ENCODE peak calls at places on chromosomes 2 and 18, in seven cellular contexts. T is mesendoderm, I is neuronal stem cell, Q is IMR-90, M is H9, G is trophoblast cell, K is H1. V is an unnamed sample.
A peak's percentile ranks its signal among the peaks of the same experiment; 100 is the strongest.

GRCh38 chr2:179751184-179751809 is 110.1 kb downstream of the ZNF385B start:
- DNase-seq in T (peak; percentile 14), I (no peak), Q (peak; percentile 47), M (no peak), G (no peak), K (no peak), V (peak; percentile 30)

GRCh38 chr2:41782306-41783158 is 265.3 kb upstream of the PKDCC start:
- DNase-seq in T (peak; percentile 34), I (peak; percentile 37), Q (peak; percentile 30), M (no peak), G (peak; percentile 33), K (no peak), V (peak; percentile 35)

GRCh38 chr2:156083707-156084494 is 248.6 kb downstream of the NR4A2 start:
- DNase-seq in T (peak; percentile 71), I (no peak), Q (no peak), M (no peak), G (no peak), K (no peak), V (peak; percentile 22)

GRCh38 chr18:2971741-2972552 is 41.0 kb downstream of the LPIN2 start:
- DNase-seq in T (no peak), I (no peak), Q (no peak), M (no peak), G (peak; percentile 32), K (no peak), V (peak; percentile 73)

GRCh38 chr2:25041928-25042320 is at the start of gene EFR3B:
- DNase-seq in T (peak; percentile 95), I (peak; percentile 93), Q (peak; percentile 90), M (peak; percentile 96), G (peak; percentile 92), K (peak; percentile 53), V (peak; percentile 94)

GRCh38 chr2:84885111-84885510 is 4.2 kb upstream of the TRABD2A start:
- DNase-seq in T (no peak), I (no peak), Q (no peak), M (peak; percentile 3), G (no peak), K (no peak), V (no peak)

GRCh38 chr2:47616506-47616905 is 166.4 kb upstream of the MSH6 start:
- DNase-seq in T (no peak), I (peak; percentile 67), Q (no peak), M (no peak), G (no peak), K (no peak), V (no peak)

GRCh38 chr2:138177693-138178092 is 213.4 kb downstream of the HNMT start:
- DNase-seq in T (no peak), I (no peak), Q (no peak), M (no peak), G (no peak), K (no peak), V (no peak)

GRCh38 chr18:8849696-8850095 is 144.3 kb downstream of the MTCL1 start:
- DNase-seq in T (no peak), I (no peak), Q (peak; percentile 57), M (no peak), G (no peak), K (no peak), V (no peak)

GRCh38 chr2:62221141-62221540 is 25.2 kb downstream of the B3GNT2 start:
- DNase-seq in T (no peak), I (no peak), Q (peak; percentile 30), M (no peak), G (no peak), K (no peak), V (peak; percentile 63)

GRCh38 chr2:157321514-157321913 is 4.1 kb downstream of the ERMN start:
- DNase-seq in T (no peak), I (no peak), Q (no peak), M (no peak), G (no peak), K (no peak), V (no peak)

GRCh38 chr18:7325126-7325430 is 94.2 kb downstream of the LRRC30 start:
- DNase-seq in T (no peak), I (no peak), Q (no peak), M (no peak), G (no peak), K (no peak), V (no peak)

GRCh38 chr18:48800479-48800876 is 150.3 kb downstream of the SMAD7 start:
- DNase-seq in T (no peak), I (no peak), Q (no peak), M (peak; percentile 5), G (no peak), K (no peak), V (no peak)

GRCh38 chr18:11150271-11150615 is 874 bp upstream of the PIEZO2 start:
- DNase-seq in T (peak; percentile 77), I (no peak), Q (no peak), M (peak; percentile 69), G (no peak), K (no peak), V (no peak)

GRCh38 chr18:13811993-13812392 is 12.0 kb upstream of the MC5R start:
- DNase-seq in T (peak; percentile 58), I (no peak), Q (no peak), M (peak; percentile 49), G (no peak), K (no peak), V (no peak)

GRCh38 chr2:64675860-64676259 is 22.1 kb upstream of the SERTAD2 start:
- DNase-seq in T (peak; percentile 58), I (no peak), Q (peak; percentile 52), M (no peak), G (no peak), K (no peak), V (peak; percentile 27)

GRCh38 chr2:29220506-29221270 is 105.5 kb downstream of the CLIP4 start:
- DNase-seq in T (no peak), I (no peak), Q (no peak), M (no peak), G (no peak), K (no peak), V (no peak)

GRCh38 chr2:82795446-82795845 is 1663.6 kb downstream of the SUCLG1 start:
- DNase-seq in T (no peak), I (no peak), Q (peak; percentile 12), M (no peak), G (no peak), K (no peak), V (peak; percentile 26)

GRCh38 chr2:80238692-80239469 is 65.7 kb downstream of the LRRTM1 start:
- DNase-seq in T (peak; percentile 54), I (peak; percentile 15), Q (peak; percentile 42), M (peak; percentile 43), G (no peak), K (no peak), V (peak; percentile 29)

GRCh38 chr2:199850718-199851498 is at the start of gene FTCDNL1:
- DNase-seq in T (peak; percentile 65), I (peak; percentile 69), Q (peak; percentile 13), M (peak; percentile 74), G (peak; percentile 56), K (no peak), V (peak; percentile 55)

GRCh38 chr2:215797676-215798075 is 215.7 kb downstream of the MREG start:
- DNase-seq in T (no peak), I (no peak), Q (no peak), M (no peak), G (no peak), K (no peak), V (no peak)
- H2AK5ac ChIP-seq in T (no peak overlapping the region), I (no peak overlapping the region), Q (no peak overlapping the region), M (no peak overlapping the region), G (no peak overlapping the region), K (no peak overlapping the region), V (no peak overlapping the region)

GRCh38 chr2:127598711-127599110 is 47.2 kb upstream of the GPR17 start:
- DNase-seq in T (no peak), I (no peak), Q (no peak), M (no peak), G (no peak), K (no peak), V (no peak)

GRCh38 chr2:127597984-127598380 is 48.0 kb upstream of the GPR17 start:
- DNase-seq in T (no peak), I (no peak), Q (peak; percentile 61), M (no peak), G (peak; percentile 61), K (no peak), V (peak; percentile 2)

GRCh38 chr2:127597046-127597983 is 48.6 kb upstream of the GPR17 start:
- DNase-seq in T (no peak), I (no peak), Q (no peak), M (no peak), G (no peak), K (no peak), V (no peak)

GRCh38 chr2:127596311-127597045 is 49.5 kb upstream of the GPR17 start:
- DNase-seq in T (no peak), I (no peak), Q (no peak), M (no peak), G (no peak), K (no peak), V (no peak)

GRCh38 chr2:127599211-127599610 is 46.7 kb upstream of the GPR17 start:
- DNase-seq in T (no peak), I (no peak), Q (peak; percentile 14), M (no peak), G (no peak), K (no peak), V (no peak)
- H3K4me2 ChIP-seq in T (no peak overlapping the region), I (no peak overlapping the region), Q (peak overlapping the region; percentile 35), M (no peak overlapping the region), G (no peak overlapping the region), K (no peak overlapping the region), V (no peak overlapping the region)

GRCh38 chr2:20544093-20544747 is 97.3 kb downstream of the RHOB start:
- DNase-seq in T (no peak), I (no peak), Q (no peak), M (no peak), G (no peak), K (no peak), V (no peak)
- H2AK5ac ChIP-seq in T (no peak overlapping the region), I (no peak overlapping the region), Q (no peak overlapping the region), M (no peak overlapping the region), G (no peak overlapping the region), K (no peak overlapping the region), V (no peak overlapping the region)

DNA sequence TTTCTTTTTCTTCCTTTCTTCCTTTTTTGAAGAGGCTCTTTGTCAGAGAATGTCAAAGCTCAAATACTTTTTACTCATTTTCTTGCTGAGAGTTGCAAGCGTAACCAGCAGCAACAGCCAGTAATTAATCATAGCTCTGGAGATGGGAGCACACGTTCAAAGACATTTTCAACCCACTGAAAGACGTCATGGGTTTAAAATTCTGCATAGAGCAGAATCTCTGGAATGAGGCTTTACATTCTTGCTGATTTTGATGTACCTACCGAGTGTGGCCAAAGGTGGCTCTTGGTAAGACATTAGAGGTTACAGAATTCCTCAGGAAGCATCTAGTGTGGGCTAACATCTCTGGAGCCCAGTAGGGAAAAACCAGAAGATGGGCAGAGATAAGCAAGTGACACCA is 292.5 kb downstream of the MTX2 start:
- DNase-seq in T (peak; percentile 71), I (no peak), Q (peak; percentile 71), M (no peak), G (peak; percentile 82), K (no peak), V (no peak)
- H3K4me2 ChIP-seq in T (no peak overlapping the region), I (no peak overlapping the region), Q (no peak overlapping the region), M (no peak overlapping the region), G (no peak overlapping the region), K (no peak overlapping the region), V (no peak overlapping the region)

DNA sequence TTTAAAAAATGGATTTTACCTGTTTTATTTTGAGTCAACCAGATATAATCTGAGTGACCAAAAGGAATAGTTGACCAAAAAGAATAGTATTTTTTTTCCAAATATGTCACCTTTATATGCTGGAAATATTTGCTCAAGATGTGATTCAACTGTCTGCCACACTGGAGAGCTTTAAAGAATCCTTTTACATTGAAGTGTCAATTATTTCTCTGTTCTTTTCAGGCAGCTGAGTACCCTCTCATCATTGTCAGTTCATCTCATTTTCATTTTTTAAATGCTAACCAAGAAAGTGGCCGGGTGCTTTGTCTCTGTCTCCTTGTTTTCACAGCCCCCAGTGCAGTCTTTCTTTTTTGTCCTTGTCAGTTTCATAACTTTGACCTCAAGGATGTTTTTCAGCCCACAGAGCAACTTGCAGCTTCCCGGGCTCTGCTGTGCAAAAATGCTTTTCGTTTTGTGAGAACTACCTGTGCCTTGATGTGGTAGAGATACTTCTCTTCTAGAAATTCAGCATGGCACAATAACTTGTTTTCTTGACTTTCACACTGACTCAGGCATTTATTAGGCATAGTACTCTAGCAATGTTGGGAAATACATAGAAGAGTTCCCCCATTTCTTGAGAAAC is 23.4 kb upstream of the CERS6 start:
- DNase-seq in T (no peak), I (no peak), Q (no peak), M (no peak), G (no peak), K (no peak), V (no peak)
- H2AK5ac ChIP-seq in T (no peak overlapping the region), I (no peak overlapping the region), Q (no peak overlapping the region), M (no peak overlapping the region), G (no peak overlapping the region), K (no peak overlapping the region), V (no peak overlapping the region)